ENCODE peak calls at places on chromosome 13, in eight cellular contexts. One of them, this sample, is unnamed.

GRCh38 chr13:67273001-67273400 is 42.9 kb upstream of the PCDH9 start:
- DNase-seq in lower lobe of right lung: no peak
- DNase-seq in GM23338: no peak
- DNase-seq in fibroblast of mammary gland: peak
- DNase-seq in mucosa of descending colon: no peak
- DNase-seq in astrocyte: peak
- DNase-seq in left ventricle myocardium inferior: no peak
- DNase-seq in tibial nerve: no peak
- DNase-seq in this sample: no peak

GRCh38 chr13:27461940-27462584 is 11.7 kb upstream of the MTIF3 start:
- DNase-seq in astrocyte: no peak
- DNase-seq in left ventricle myocardium inferior: peak
- DNase-seq in tibial nerve: no peak
- DNase-seq in GM23338: no peak
- DNase-seq in mucosa of descending colon: no peak
- DNase-seq in fibroblast of mammary gland: no peak
- DNase-seq in lower lobe of right lung: no peak
- DNase-seq in this sample: no peak

GRCh38 chr13:30376426-30377311 is 45.6 kb upstream of the UBE2L5 start:
- DNase-seq in tibial nerve: no peak
- DNase-seq in left ventricle myocardium inferior: no peak
- DNase-seq in fibroblast of mammary gland: no peak
- DNase-seq in mucosa of descending colon: peak
- DNase-seq in lower lobe of right lung: no peak
- DNase-seq in GM23338: peak
- DNase-seq in astrocyte: no peak
- DNase-seq in this sample: no peak

GRCh38 chr13:40895715-40896184 is 106.3 kb downstream of the SLC25A15 start:
- DNase-seq in mucosa of descending colon: peak
- DNase-seq in astrocyte: no peak
- DNase-seq in lower lobe of right lung: no peak
- DNase-seq in GM23338: no peak
- DNase-seq in tibial nerve: no peak
- DNase-seq in left ventricle myocardium inferior: no peak
- DNase-seq in fibroblast of mammary gland: no peak
- DNase-seq in this sample: no peak

GRCh38 chr13:32259116-32259515 is 56.0 kb downstream of the ZAR1L start:
- DNase-seq in GM23338: peak
- DNase-seq in left ventricle myocardium inferior: no peak
- DNase-seq in astrocyte: no peak
- DNase-seq in fibroblast of mammary gland: no peak
- DNase-seq in tibial nerve: no peak
- DNase-seq in mucosa of descending colon: no peak
- DNase-seq in lower lobe of right lung: no peak
- DNase-seq in this sample: no peak

GRCh38 chr13:105395041-105395440 is 1140.4 kb downstream of the EFNB2 start:
- DNase-seq in GM23338: no peak
- DNase-seq in astrocyte: peak
- DNase-seq in left ventricle myocardium inferior: no peak
- DNase-seq in fibroblast of mammary gland: no peak
- DNase-seq in lower lobe of right lung: no peak
- DNase-seq in mucosa of descending colon: no peak
- DNase-seq in tibial nerve: no peak
- DNase-seq in this sample: no peak

GRCh38 chr13:20713751-20714150 is 10.3 kb downstream of the IL17D start:
- DNase-seq in tibial nerve: no peak
- DNase-seq in fibroblast of mammary gland: peak
- DNase-seq in mucosa of descending colon: no peak
- DNase-seq in astrocyte: peak
- DNase-seq in lower lobe of right lung: no peak
- DNase-seq in GM23338: no peak
- DNase-seq in left ventricle myocardium inferior: no peak
- DNase-seq in this sample: no peak

GRCh38 chr13:22271963-22272362 is 601.1 kb downstream of the FGF9 start:
- DNase-seq in GM23338: no peak
- DNase-seq in lower lobe of right lung: no peak
- DNase-seq in fibroblast of mammary gland: no peak
- DNase-seq in tibial nerve: no peak
- DNase-seq in astrocyte: no peak
- DNase-seq in mucosa of descending colon: no peak
- DNase-seq in left ventricle myocardium inferior: no peak
- DNase-seq in this sample: no peak

GRCh38 chr13:64054306-64054705 is 2638.7 kb upstream of the PCDH20 start:
- DNase-seq in fibroblast of mammary gland: no peak
- DNase-seq in astrocyte: no peak
- DNase-seq in left ventricle myocardium inferior: no peak
- DNase-seq in GM23338: no peak
- DNase-seq in mucosa of descending colon: no peak
- DNase-seq in tibial nerve: no peak
- DNase-seq in lower lobe of right lung: no peak
- DNase-seq in this sample: no peak

GRCh38 chr13:42883771-42884170 is 102.4 kb downstream of the FAM216B start:
- DNase-seq in astrocyte: peak
- DNase-seq in left ventricle myocardium inferior: no peak
- DNase-seq in lower lobe of right lung: no peak
- DNase-seq in tibial nerve: no peak
- DNase-seq in fibroblast of mammary gland: peak
- DNase-seq in mucosa of descending colon: peak
- DNase-seq in GM23338: no peak
- DNase-seq in this sample: no peak

GRCh38 chr13:99442273-99442895 is 58.9 kb upstream of the TM9SF2 start:
- DNase-seq in left ventricle myocardium inferior: no peak
- DNase-seq in mucosa of descending colon: peak
- DNase-seq in tibial nerve: peak
- DNase-seq in astrocyte: no peak
- DNase-seq in lower lobe of right lung: no peak
- DNase-seq in GM23338: peak
- DNase-seq in fibroblast of mammary gland: peak
- DNase-seq in this sample: no peak

GRCh38 chr13:20461481-20461859 is 64.2 kb downstream of the CRYL1 start:
- DNase-seq in astrocyte: peak
- DNase-seq in lower lobe of right lung: no peak
- DNase-seq in tibial nerve: no peak
- DNase-seq in GM23338: no peak
- DNase-seq in fibroblast of mammary gland: peak
- DNase-seq in left ventricle myocardium inferior: no peak
- DNase-seq in mucosa of descending colon: no peak
- DNase-seq in this sample: no peak

GRCh38 chr13:113972451-113973217 is 1.2 kb downstream of the C13orf46 start:
- DNase-seq in GM23338: no peak
- DNase-seq in fibroblast of mammary gland: no peak
- DNase-seq in lower lobe of right lung: peak
- DNase-seq in tibial nerve: no peak
- DNase-seq in left ventricle myocardium inferior: no peak
- DNase-seq in astrocyte: no peak
- DNase-seq in mucosa of descending colon: no peak
- DNase-seq in this sample: peak

GRCh38 chr13:113821847-113822246 is 42.0 kb downstream of the GAS6 start:
- DNase-seq in tibial nerve: no peak
- DNase-seq in mucosa of descending colon: no peak
- DNase-seq in lower lobe of right lung: no peak
- DNase-seq in GM23338: no peak
- DNase-seq in fibroblast of mammary gland: no peak
- DNase-seq in astrocyte: no peak
- DNase-seq in left ventricle myocardium inferior: no peak
- DNase-seq in this sample: no peak

GRCh38 chr13:75986818-75987217 is 350.7 kb downstream of the LMO7 start:
- DNase-seq in tibial nerve: no peak
- DNase-seq in fibroblast of mammary gland: no peak
- DNase-seq in left ventricle myocardium inferior: no peak
- DNase-seq in lower lobe of right lung: no peak
- DNase-seq in GM23338: no peak
- DNase-seq in astrocyte: no peak
- DNase-seq in mucosa of descending colon: no peak
- DNase-seq in this sample: no peak

DNA sequence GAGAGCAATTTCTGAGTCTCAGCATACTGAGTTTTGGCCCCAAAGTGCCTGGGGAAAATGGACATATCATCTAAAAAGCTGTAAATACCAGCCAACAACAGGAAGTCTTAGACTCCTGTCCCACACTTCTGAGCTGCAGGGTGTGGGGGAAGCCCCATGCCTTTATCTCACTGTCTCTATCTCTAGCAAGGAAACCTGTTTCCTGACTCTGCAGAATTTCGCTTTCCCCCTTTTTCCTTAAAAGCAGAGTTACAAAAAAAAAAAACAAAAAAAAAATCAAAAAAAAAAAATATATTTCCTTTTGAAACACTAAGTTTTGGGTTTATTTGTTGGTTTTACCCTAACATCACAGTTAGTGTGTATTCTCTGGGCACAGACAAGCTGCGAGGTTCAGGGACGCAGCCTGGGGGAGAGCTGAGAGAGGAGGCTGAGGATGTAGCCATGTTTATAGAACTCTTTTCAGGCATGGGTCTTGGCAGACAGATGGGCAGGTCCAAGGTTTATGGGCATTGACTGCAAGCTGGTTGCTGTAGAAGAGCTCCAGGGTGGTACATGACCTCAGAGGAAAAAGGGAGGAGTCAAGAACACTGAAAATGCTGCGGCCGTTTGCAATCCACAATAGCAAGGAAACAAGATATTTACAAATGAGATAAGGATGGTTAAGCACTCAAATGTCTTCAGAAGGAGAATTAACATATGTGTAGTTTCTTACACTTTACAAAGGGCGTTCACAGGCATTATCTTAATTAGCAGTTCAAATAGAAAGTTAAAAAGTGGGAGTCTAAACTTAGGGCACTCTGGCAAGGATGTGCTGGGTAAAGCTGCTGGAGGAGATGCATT is 4.9 kb downstream of the MBNL2 start:
- DNase-seq in tibial nerve: no peak
- DNase-seq in mucosa of descending colon: peak
- DNase-seq in astrocyte: no peak
- DNase-seq in fibroblast of mammary gland: no peak
- DNase-seq in lower lobe of right lung: no peak
- DNase-seq in GM23338: peak
- DNase-seq in left ventricle myocardium inferior: no peak
- DNase-seq in this sample: no peak
- H3K4me3 ChIP-seq in tibial nerve: peak
- H3K4me3 ChIP-seq in mucosa of descending colon: no peak
- H3K4me3 ChIP-seq in astrocyte: no peak
- H3K4me3 ChIP-seq in fibroblast of mammary gland: no peak
- H3K4me3 ChIP-seq in lower lobe of right lung: peak
- H3K4me3 ChIP-seq in GM23338: no peak
- H3K4me3 ChIP-seq in left ventricle myocardium inferior: peak
- H3K4me3 ChIP-seq in this sample: no peak

DNA sequence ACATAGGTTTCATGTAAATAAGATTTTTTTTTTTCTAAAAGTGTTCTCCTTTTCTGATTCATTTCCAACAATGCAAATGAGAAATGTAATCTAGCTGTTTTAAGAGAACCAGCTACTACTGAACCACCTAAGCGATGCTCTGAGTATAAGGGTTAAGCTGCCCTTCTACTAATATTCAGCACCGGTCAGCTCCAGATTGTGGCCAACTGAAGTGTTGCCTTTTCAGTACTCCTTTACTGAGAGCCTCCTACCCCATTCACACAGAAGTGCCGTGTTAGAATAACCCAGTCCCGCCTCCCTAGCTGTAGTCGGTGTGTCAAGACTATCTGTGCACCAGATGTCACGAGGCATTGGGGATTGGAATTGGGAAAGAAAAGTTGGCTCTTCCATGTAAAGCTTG is 45.4 kb downstream of the FAM124A start:
- DNase-seq in fibroblast of mammary gland: peak
- DNase-seq in tibial nerve: no peak
- DNase-seq in mucosa of descending colon: no peak
- DNase-seq in astrocyte: no peak
- DNase-seq in lower lobe of right lung: no peak
- DNase-seq in GM23338: peak
- DNase-seq in left ventricle myocardium inferior: no peak
- DNase-seq in this sample: no peak
- TF ChIP-seq CTCF in fibroblast of mammary gland: no peak
- TF ChIP-seq CTCF in tibial nerve: no peak
- TF ChIP-seq CTCF in mucosa of descending colon: no peak
- TF ChIP-seq CTCF in astrocyte: no peak
- TF ChIP-seq CTCF in lower lobe of right lung: no peak
- TF ChIP-seq CTCF in GM23338: no peak
- TF ChIP-seq CTCF in left ventricle myocardium inferior: no peak
- TF ChIP-seq CTCF in this sample: no peak

DNA sequence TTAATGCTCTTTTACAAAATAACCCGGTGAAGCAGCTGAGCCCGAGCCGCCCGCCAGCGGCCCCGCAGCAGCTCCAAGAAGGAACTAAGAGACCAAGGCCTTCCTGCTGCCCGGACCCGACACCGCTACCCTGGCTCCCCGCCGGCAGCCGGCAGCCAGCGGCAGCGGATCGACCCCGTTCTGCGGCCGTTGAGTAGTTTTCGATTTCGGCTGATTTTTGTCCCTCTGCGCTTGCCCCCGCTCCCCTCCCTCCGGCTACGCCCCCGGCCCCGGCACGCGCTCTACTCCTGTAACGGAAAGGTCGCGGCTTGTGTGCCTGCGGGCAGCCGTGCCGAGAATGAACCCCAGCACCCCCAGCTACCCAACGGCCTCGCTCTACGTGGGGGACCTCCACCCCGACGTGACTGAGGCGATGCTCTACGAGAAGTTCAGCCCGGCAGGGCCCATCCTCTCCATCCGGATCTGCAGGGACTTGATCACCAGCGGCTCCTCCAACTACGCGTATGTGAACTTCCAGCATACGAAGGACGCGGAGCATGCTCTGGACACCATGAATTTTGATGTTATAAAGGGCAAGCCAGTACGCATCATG is at the start of gene PABPC3:
- DNase-seq in tibial nerve: no peak
- DNase-seq in fibroblast of mammary gland: no peak
- DNase-seq in lower lobe of right lung: no peak
- DNase-seq in astrocyte: no peak
- DNase-seq in left ventricle myocardium inferior: no peak
- DNase-seq in GM23338: peak
- DNase-seq in mucosa of descending colon: no peak
- DNase-seq in this sample: no peak
- H3K4me3 ChIP-seq in tibial nerve: peak
- H3K4me3 ChIP-seq in fibroblast of mammary gland: peak
- H3K4me3 ChIP-seq in lower lobe of right lung: peak
- H3K4me3 ChIP-seq in astrocyte: peak
- H3K4me3 ChIP-seq in left ventricle myocardium inferior: no peak
- H3K4me3 ChIP-seq in GM23338: no peak
- H3K4me3 ChIP-seq in mucosa of descending colon: no peak
- H3K4me3 ChIP-seq in this sample: no peak

GRCh38 chr13:51825681-51826254 is 19.2 kb downstream of the TMEM272 start:
- DNase-seq in tibial nerve: no peak
- DNase-seq in fibroblast of mammary gland: no peak
- DNase-seq in left ventricle myocardium inferior: no peak
- DNase-seq in lower lobe of right lung: no peak
- DNase-seq in astrocyte: no peak
- DNase-seq in GM23338: no peak
- DNase-seq in mucosa of descending colon: no peak
- DNase-seq in this sample: no peak

GRCh38 chr13:51823861-51824260 is 19.9 kb upstream of the DHRS12 start:
- DNase-seq in lower lobe of right lung: no peak
- DNase-seq in tibial nerve: no peak
- DNase-seq in mucosa of descending colon: no peak
- DNase-seq in GM23338: no peak
- DNase-seq in left ventricle myocardium inferior: no peak
- DNase-seq in astrocyte: no peak
- DNase-seq in fibroblast of mammary gland: no peak
- DNase-seq in this sample: no peak

GRCh38 chr13:51823351-51823750 is 19.4 kb upstream of the DHRS12 start:
- DNase-seq in GM23338: no peak
- DNase-seq in fibroblast of mammary gland: no peak
- DNase-seq in tibial nerve: no peak
- DNase-seq in astrocyte: peak
- DNase-seq in lower lobe of right lung: no peak
- DNase-seq in left ventricle myocardium inferior: no peak
- DNase-seq in mucosa of descending colon: no peak
- DNase-seq in this sample: no peak

GRCh38 chr13:51826606-51827005 is 18.4 kb downstream of the TMEM272 start:
- DNase-seq in left ventricle myocardium inferior: peak
- DNase-seq in tibial nerve: no peak
- DNase-seq in astrocyte: no peak
- DNase-seq in GM23338: no peak
- DNase-seq in mucosa of descending colon: no peak
- DNase-seq in lower lobe of right lung: no peak
- DNase-seq in fibroblast of mammary gland: no peak
- DNase-seq in this sample: no peak

GRCh38 chr13:51825165-51825592 is 19.8 kb downstream of the TMEM272 start:
- DNase-seq in mucosa of descending colon: no peak
- DNase-seq in fibroblast of mammary gland: peak
- DNase-seq in lower lobe of right lung: no peak
- DNase-seq in left ventricle myocardium inferior: no peak
- DNase-seq in tibial nerve: no peak
- DNase-seq in GM23338: no peak
- DNase-seq in astrocyte: peak
- DNase-seq in this sample: no peak
- TF ChIP-seq CTCF in mucosa of descending colon: no peak
- TF ChIP-seq CTCF in fibroblast of mammary gland: no peak
- TF ChIP-seq CTCF in lower lobe of right lung: no peak
- TF ChIP-seq CTCF in left ventricle myocardium inferior: no peak
- TF ChIP-seq CTCF in tibial nerve: no peak
- TF ChIP-seq CTCF in GM23338: no peak
- TF ChIP-seq CTCF in astrocyte: no peak
- TF ChIP-seq CTCF in this sample: no peak